ENCODE peak calls at places on chromosome 7, in four cellular contexts. R is A549, P is HepG2, A is K562. V is an unnamed sample.
A peak's percentile ranks its signal among the peaks of the same experiment; 100 is the strongest.

GRCh38 chr7:28685291-28685659 is 272.9 kb downstream of the TRIL start:
- DNase-seq in A (no peak), R (no peak), P (no peak), V (no peak)

GRCh38 chr7:100061518-100062193 is 12.1 kb downstream of the ZSCAN21 start:
- DNase-seq in A (peak; percentile 75), P (no peak), R (no peak), V (no peak)

GRCh38 chr7:116998567-116998966 is 45.3 kb downstream of the ST7 start:
- DNase-seq in A (no peak), P (no peak), R (no peak), V (no peak)

GRCh38 chr7:95501261-95501816 is 15.6 kb downstream of the ASB4 start:
- DNase-seq in A (no peak), R (no peak), P (no peak), V (no peak)

GRCh38 chr7:90401989-90402388 is 1.3 kb upstream of the CLDN12 start:
- DNase-seq in A (no peak), R (no peak), P (no peak), V (no peak)

GRCh38 chr7:92988051-92988450 is 129.7 kb downstream of the SAMD9 start:
- DNase-seq in R (peak; percentile 8), P (peak; percentile 54), A (peak; percentile 41), V (no peak)

GRCh38 chr7:30001953-30002352 is 12.4 kb upstream of the SCRN1 start:
- DNase-seq in P (no peak), A (no peak), R (no peak), V (no peak)

GRCh38 chr7:102466097-102466496 is 1.3 kb downstream of the LRWD1 start:
- DNase-seq in A (no peak), P (no peak), R (no peak), V (no peak)

GRCh38 chr7:155236386-155236785 is 61.3 kb upstream of the INSIG1 start:
- DNase-seq in R (no peak), P (no peak), A (no peak), V (no peak)

GRCh38 chr7:5627745-5628547 is 153.5 kb downstream of the RNF216 start:
- DNase-seq in A (no peak), R (no peak), P (no peak), V (no peak)

GRCh38 chr7:98483964-98484545 is 83.2 kb upstream of the BAIAP2L1 start:
- DNase-seq in P (no peak), R (no peak), A (no peak), V (no peak)

GRCh38 chr7:134022512-134022911 is 104.6 kb upstream of the LRGUK start:
- DNase-seq in A (no peak), R (no peak), P (no peak), V (no peak)

GRCh38 chr7:79272066-79272669 is 181.3 kb downstream of the MAGI2 start:
- DNase-seq in P (peak; percentile 30), A (peak; percentile 13), R (peak; percentile 18), V (no peak)

GRCh38 chr7:24466109-24466768 is 107.0 kb upstream of the PALS2 start:
- DNase-seq in R (no peak), A (no peak), P (peak; percentile 9), V (no peak)

GRCh38 chr7:26930845-26931244 is 66.5 kb upstream of the SKAP2 start:
- DNase-seq in P (no peak), R (no peak), A (no peak), V (no peak)

GRCh38 chr7:157018328-157018996 is 8.0 kb upstream of the MNX1 start:
- DNase-seq in R (no peak), P (no peak), A (no peak), V (peak; percentile 55)

GRCh38 chr7:99403764-99404163 is 4.6 kb downstream of the PDAP1 start:
- DNase-seq in A (no peak), P (no peak), R (no peak), V (no peak)

GRCh38 chr7:39488467-39489393 is 77.5 kb upstream of the YAE1 start:
- DNase-seq in P (no peak), R (no peak), A (no peak), V (no peak)

GRCh38 chr7:81075150-81075549 is 156.3 kb upstream of the SEMA3C start:
- DNase-seq in A (no peak), R (no peak), P (no peak), V (no peak)

GRCh38 chr7:50333266-50333665 is 28.8 kb downstream of the IKZF1 start:
- DNase-seq in R (no peak), P (no peak), A (no peak), V (no peak)

GRCh38 chr7:102933763-102934162 is 21.0 kb downstream of the LRRC17 start:
- DNase-seq in A (no peak), P (no peak), R (no peak), V (peak; percentile 34)

GRCh38 chr7:40972426-40972825 is 730.5 kb downstream of the INHBA start:
- DNase-seq in P (no peak), A (no peak), R (no peak), V (no peak)

GRCh38 chr7:74625446-74625845 is 32.1 kb upstream of the GTF2I start:
- DNase-seq in P (peak; percentile 46), A (no peak), R (no peak), V (no peak)

GRCh38 chr7:102286237-102287081 is at the start of gene SH2B2:
- DNase-seq in R (no peak), A (peak; percentile 97), P (peak; percentile 53), V (no peak)

GRCh38 chr7:30396379-30396778 is 82.2 kb downstream of the NOD1 start:
- DNase-seq in A (no peak), R (no peak), P (no peak), V (no peak)

GRCh38 chr7:86643478-86644281 is at the start of gene GRM3:
- DNase-seq in R (peak; percentile 2), P (no peak), A (no peak), V (no peak)

GRCh38 chr7:78178319-78178718 is 379.7 kb downstream of the PHTF2 start:
- DNase-seq in P (no peak), A (no peak), R (no peak), V (no peak)
- TF ChIP-seq RNF2 in P (no peak), A (no peak), R (no peak), V (no peak)

GRCh38 chr7:1819258-1819841 is 149.3 kb downstream of the ELFN1 start:
- DNase-seq in R (no peak), A (no peak), P (no peak), V (peak; percentile 39)
- TF ChIP-seq JUN in R (no peak), A (no peak), P (no peak), V (no peak)

GRCh38 chr7:44220046-44220720 is 19.4 kb downstream of the YKT6 start:
- DNase-seq in R (no peak), A (no peak), P (no peak), V (no peak)

GRCh38 chr7:44217852-44218402 is 17.1 kb downstream of the YKT6 start:
- DNase-seq in A (no peak), P (no peak), R (no peak), V (no peak)

GRCh38 chr7:44220732-44221131 is 20.0 kb downstream of the YKT6 start:
- DNase-seq in P (no peak), R (no peak), A (no peak), V (no peak)

GRCh38 chr7:44218418-44219201 is 17.8 kb downstream of the YKT6 start:
- DNase-seq in P (peak; percentile 56), R (no peak), A (peak; percentile 65), V (peak; percentile 79)

DNA sequence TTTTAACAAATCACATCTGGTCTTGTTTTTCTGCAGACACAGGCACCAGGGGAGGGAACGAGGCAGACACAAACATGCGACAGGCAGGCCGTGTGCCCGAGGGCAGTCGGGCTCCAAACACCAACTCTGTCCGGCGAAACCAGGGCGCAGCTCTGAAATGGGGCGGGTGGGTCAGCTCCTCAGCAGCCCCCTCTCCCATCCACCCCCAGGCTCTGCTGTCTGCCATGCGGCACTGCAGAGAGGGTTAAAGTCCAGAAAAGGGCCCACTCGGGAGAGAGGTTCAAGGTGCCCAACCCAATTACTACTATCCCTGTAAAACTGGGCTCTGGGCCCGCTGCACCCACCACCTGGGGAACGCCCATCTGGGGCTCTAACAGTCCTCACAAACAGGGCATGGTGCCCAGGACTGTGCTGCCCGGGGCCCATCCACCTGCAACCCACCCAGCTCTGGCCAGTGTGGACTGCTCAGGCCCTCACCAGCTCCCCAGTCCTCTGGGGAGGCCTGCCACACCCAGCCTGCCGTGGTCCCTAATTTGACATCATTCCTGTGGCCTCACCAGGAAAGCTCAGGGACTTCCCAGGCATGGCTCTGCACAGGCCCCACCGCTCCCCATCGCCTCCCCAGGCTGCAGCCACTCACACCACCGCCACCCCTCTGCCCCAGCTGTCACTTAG is 18.7 kb downstream of the YKT6 start:
- DNase-seq in A (no peak), P (no peak), R (no peak), V (no peak)
- TF ChIP-seq RNF2 in A (no peak), P (no peak), R (no peak), V (no peak)

GRCh38 chr7:151201751-151202150 is 8.5 kb downstream of the H2BK1 start:
- DNase-seq in P (no peak), R (no peak), A (no peak), V (no peak)

GRCh38 chr7:151202836-151203235 is 7.5 kb downstream of the H2BK1 start:
- DNase-seq in P (no peak), R (no peak), A (no peak), V (no peak)

GRCh38 chr7:151197932-151198331 is 10.9 kb upstream of the ASB10 start:
- DNase-seq in A (no peak), P (no peak), R (no peak), V (no peak)

GRCh38 chr7:151201344-151201743 is 8.9 kb downstream of the H2BK1 start:
- DNase-seq in A (no peak), P (no peak), R (no peak), V (no peak)

DNA sequence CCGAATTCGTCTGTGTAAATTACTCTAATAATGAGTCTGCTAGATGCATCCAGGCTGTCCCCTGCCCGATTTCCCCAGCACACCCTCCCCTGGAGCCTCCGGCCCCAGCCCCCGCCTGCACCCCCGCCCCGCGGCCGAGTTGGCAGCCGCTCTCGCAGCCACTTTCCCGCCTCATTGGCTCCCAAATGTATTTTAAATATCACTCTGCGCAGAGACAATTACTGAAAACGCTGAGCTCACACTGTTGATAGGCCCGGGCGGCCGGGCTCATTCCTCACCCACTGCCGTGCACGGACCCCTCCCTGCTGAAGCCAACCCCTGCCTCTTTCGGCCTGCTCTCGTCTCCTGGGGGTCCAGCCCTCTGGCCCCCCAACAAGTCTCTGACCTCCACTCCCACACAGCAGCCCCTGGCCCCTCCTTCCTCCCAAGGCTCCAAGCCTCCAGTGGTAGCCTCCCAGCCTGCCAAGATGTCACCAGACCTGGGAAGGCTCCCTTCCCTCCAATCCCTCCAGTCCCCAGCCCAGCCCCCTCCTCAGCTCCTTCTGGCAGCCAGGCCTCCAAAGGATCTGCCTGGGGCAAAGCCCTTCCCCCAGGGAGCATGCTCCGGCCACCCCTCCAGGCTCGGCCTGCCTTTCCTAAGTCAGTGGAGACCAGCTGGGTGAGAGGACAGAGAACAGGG is 11.0 kb downstream of the H2BK1 start:
- DNase-seq in R (no peak), A (no peak), P (no peak), V (no peak)
- TF ChIP-seq JUN in R (no peak), A (no peak), P (no peak), V (no peak)

GRCh38 chr7:142964502-142965246 is 2.5 kb upstream of the KEL start:
- DNase-seq in P (no peak), R (no peak), A (peak; percentile 85), V (no peak)
- TF ChIP-seq RNF2 in P (no peak), R (no peak), A (no peak), V (no peak)

GRCh38 chr7:31488562-31489203 is 25.2 kb upstream of the ITPRID1 start:
- DNase-seq in A (peak; percentile 88), P (peak; percentile 31), R (peak; percentile 69), V (peak; percentile 69)
- TF ChIP-seq JUN in A (no peak), P (no peak), R (no peak), V (no peak)

V was measured in H1.